ENCODE peak calls at places on chromosome 5, in eight cellular contexts. Y is stimulated activated naive B cell treated with anti-CD40 and anti-IgM and Interleukin-4, amounts not matched to agents 10 μg/mL and 1 μg/mL and 100 μg/mL, for 72 hours; G is GM10248; X is AG10803; R is KBM-7; V is foreskin fibroblast; H is activated CD8-positive, alpha-beta memory T cell treated with anti-CD3 and anti-CD28 coated beads, Interleukin-2, amount 50 U/mL, for 48 hours; L is IMR-90. T is an unnamed sample.

GRCh38 chr5:173324115-173325001 is 3.9 kb downstream of the STC2 start:
- DNase-seq in Y (no peak), G (no peak), X (peak; percentile 96), R (no peak), V (peak; percentile 96), H (no peak), L (peak; percentile 89), T (peak; percentile 61)

GRCh38 chr5:176822426-176823075 is 12.2 kb downstream of the UNC5A start:
- DNase-seq in Y (no peak), G (no peak), X (no peak), R (no peak), V (no peak), H (no peak), L (no peak), T (no peak)

GRCh38 chr5:2867373-2867933 is 116.0 kb upstream of the IRX2 start:
- DNase-seq in Y (no peak), G (no peak), X (no peak), R (no peak), V (no peak), H (no peak), L (no peak), T (no peak)

GRCh38 chr5:132498686-132499271 is 8.2 kb upstream of the IRF1 start:
- DNase-seq in Y (no peak), G (no peak), X (no peak), R (no peak), V (no peak), H (no peak), L (peak; percentile 20), T (no peak)

GRCh38 chr5:77638763-77639451 is 394 bp upstream of the OTP start:
- DNase-seq in Y (no peak), G (no peak), X (no peak), R (no peak), V (no peak), H (peak; percentile 66), L (no peak), T (no peak)

GRCh38 chr5:93735378-93735777 is 6.0 kb downstream of the POU5F2 start:
- DNase-seq in Y (no peak), G (no peak), X (peak; percentile 12), R (no peak), V (peak; percentile 47), H (no peak), L (peak; percentile 59), T (no peak)

GRCh38 chr5:107776506-107776905 is 105.8 kb upstream of the EFNA5 start:
- DNase-seq in Y (no peak), G (no peak), X (no peak), R (no peak), V (no peak), H (no peak), L (no peak), T (no peak)

GRCh38 chr5:133285583-133286021 is 233.8 kb downstream of the HSPA4 start:
- DNase-seq in Y (no peak), G (no peak), X (peak; percentile 10), R (no peak), V (peak; percentile 15), H (no peak), L (peak; percentile 51), T (peak; percentile 94)

GRCh38 chr5:77419644-77420582 is 72.2 kb downstream of the WDR41 start:
- DNase-seq in Y (no peak), G (no peak), X (no peak), R (no peak), V (no peak), H (no peak), L (no peak), T (no peak)

GRCh38 chr5:167634432-167634831 is 657.0 kb upstream of the WWC1 start:
- DNase-seq in Y (no peak), G (no peak), X (peak; percentile 96), R (no peak), V (peak; percentile 86), H (no peak), L (peak; percentile 74), T (no peak)

GRCh38 chr5:43635374-43635773 is 32.4 kb downstream of the NNT start:
- DNase-seq in Y (no peak), G (no peak), X (peak; percentile 50), R (no peak), V (no peak), H (no peak), L (peak; percentile 52), T (no peak)

GRCh38 chr5:933251-933861 is 40.7 kb downstream of the TRIP13 start:
- DNase-seq in Y (no peak), G (no peak), X (no peak), R (no peak), V (no peak), H (peak; percentile 17), L (no peak), T (no peak)

GRCh38 chr5:128498844-128499455 is 39.1 kb downstream of the FBN2 start:
- DNase-seq in Y (no peak), G (peak; percentile 18), X (peak; percentile 60), R (peak; percentile 14), V (peak; percentile 47), H (no peak), L (peak; percentile 79), T (no peak)

GRCh38 chr5:147453901-147454814 is 55.7 kb downstream of the DPYSL3 start:
- DNase-seq in Y (peak; percentile 58), G (peak; percentile 86), X (peak; percentile 84), R (peak; percentile 84), V (peak; percentile 79), H (peak; percentile 90), L (peak; percentile 85), T (peak; percentile 75)

GRCh38 chr5:144230806-144231205 is 60.1 kb downstream of the KCTD16 start:
- DNase-seq in Y (no peak), G (no peak), X (no peak), R (no peak), V (no peak), H (no peak), L (no peak), T (no peak)

GRCh38 chr5:78511116-78511906 is 137.3 kb downstream of the LHFPL2 start:
- DNase-seq in Y (no peak), G (no peak), X (no peak), R (peak; percentile 61), V (no peak), H (no peak), L (no peak), T (no peak)

T was measured in left lobe of liver.